ENCODE peak calls at places on chromosomes 3 and 15, in seven cellular contexts. I, L, Y, N, Q, J and F are unnamed samples.

GRCh38 chr3:20103731-20104130 is 63.5 kb downstream of the KAT2B start:
- ATAC-seq in I (peak; percentile 55), L (no peak), Y (no peak), N (no peak), Q (no peak), J (no peak), F (no peak)

GRCh38 chr3:151879684-151880282 is 6.3 kb downstream of the SUCNR1 start:
- ATAC-seq in I (no peak), L (no peak), Y (no peak), N (no peak), Q (peak; percentile 58), J (no peak), F (no peak)

GRCh38 chr3:32154180-32154579 is 47.8 kb downstream of the GPD1L start:
- ATAC-seq in I (peak; percentile 39), L (no peak), Y (no peak), N (no peak), Q (no peak), J (no peak), F (no peak)

GRCh38 chr3:66271231-66271630 is 50.4 kb downstream of the SLC25A26 start:
- ATAC-seq in I (no peak), L (no peak), Y (no peak), N (no peak), Q (no peak), J (no peak), F (no peak)

GRCh38 chr3:177300842-177301241 is 103.6 kb upstream of the TBL1XR1 start:
- ATAC-seq in I (no peak), L (no peak), Y (no peak), N (no peak), Q (peak; percentile 15), J (no peak), F (no peak)

GRCh38 chr15:41868321-41868720 is 25.5 kb downstream of the SPTBN5 start:
- ATAC-seq in I (no peak), L (no peak), Y (no peak), N (no peak), Q (no peak), J (no peak), F (no peak)

GRCh38 chr3:12445523-12446240 is 38.6 kb upstream of the TSEN2 start:
- ATAC-seq in I (no peak), L (no peak), Y (no peak), N (no peak), Q (no peak), J (no peak), F (no peak)

GRCh38 chr3:149808209-149808829 is 4.7 kb upstream of the RNF13 start:
- ATAC-seq in I (no peak), L (no peak), Y (no peak), N (no peak), Q (no peak), J (no peak), F (no peak)